ENCODE peak calls at places on chromosome 10, in nine cellular contexts. M is H54, L is RCC 7860, J is Calu3, E is mammary epithelial cell, H is heart left ventricle, U is retinal pigment epithelial cell, F is fibroblast of mammary gland, N is heart right ventricle. X is an unnamed sample.

GRCh38 chr10:71244638-71245419 is 32.5 kb downstream of the UNC5B start:
- DNase-seq in E (no peak), M (no peak), N (peak), L (no peak), H (peak), U (no peak), J (no peak), F (peak), X (peak)

GRCh38 chr10:131860806-131861440 is 39.9 kb upstream of the PPP2R2D start:
- DNase-seq in L (no peak), U (no peak), E (no peak), M (no peak), H (no peak), N (no peak), F (no peak), J (no peak), X (no peak)

GRCh38 chr10:130018253-130018652 is 54.2 kb upstream of the EBF3 start:
- DNase-seq in M (peak), J (no peak), N (no peak), F (peak), H (no peak), U (no peak), L (peak), E (no peak), X (no peak)

GRCh38 chr10:129491123-129491734 is 24.2 kb downstream of the MGMT start:
- DNase-seq in H (no peak), N (no peak), J (no peak), E (peak), F (peak), L (no peak), M (no peak), U (peak), X (no peak)

GRCh38 chr10:11602357-11602756 is 9.1 kb downstream of the USP6NL start:
- DNase-seq in N (no peak), L (no peak), U (no peak), F (no peak), H (no peak), E (no peak), J (no peak), M (no peak), X (no peak)

GRCh38 chr10:14244801-14245211 is 85.9 kb downstream of the FRMD4A start:
- DNase-seq in U (no peak), E (peak), F (peak), M (peak), J (no peak), H (no peak), L (peak), N (no peak), X (no peak)

GRCh38 chr10:76141376-76141775 is 710.0 kb downstream of the LRMDA start:
- DNase-seq in M (no peak), H (no peak), E (no peak), F (no peak), N (no peak), L (no peak), U (no peak), J (no peak), X (no peak)

GRCh38 chr10:124626759-124627380 is 117.3 kb downstream of the FAM53B start:
- DNase-seq in H (no peak), U (no peak), L (no peak), M (peak), F (no peak), J (peak), E (peak), N (no peak), X (no peak)

GRCh38 chr10:525565-526315 is 163.7 kb downstream of the DIP2C start:
- DNase-seq in H (no peak), M (peak), U (no peak), J (no peak), L (no peak), E (peak), N (no peak), F (peak), X (no peak)

GRCh38 chr10:46542567-46543323 is 13.7 kb downstream of the GPRIN2 start:
- DNase-seq in M (no peak), F (no peak), L (no peak), H (peak), U (no peak), E (no peak), J (peak), N (no peak), X (no peak)

GRCh38 chr10:125016123-125016522 is 74.2 kb downstream of the ZRANB1 start:
- DNase-seq in J (no peak), U (no peak), E (no peak), F (no peak), H (peak), L (no peak), N (no peak), M (no peak), X (no peak)

GRCh38 chr10:1049425-1049958 is 573 bp upstream of the IDI1 start:
- DNase-seq in E (no peak), L (no peak), U (no peak), J (no peak), M (no peak), F (no peak), N (no peak), H (no peak), X (no peak)

GRCh38 chr10:69048103-69048502 is 39.8 kb upstream of the SRGN start:
- DNase-seq in N (no peak), F (peak), E (no peak), H (no peak), J (no peak), U (no peak), M (no peak), L (no peak), X (no peak)

GRCh38 chr10:119358140-119358512 is 150.8 kb downstream of the GRK5 start:
- DNase-seq in H (no peak), E (no peak), U (no peak), N (no peak), J (no peak), F (no peak), L (no peak), M (no peak), X (no peak)

GRCh38 chr10:34638405-34639054 is 176.6 kb downstream of the PARD3 start:
- DNase-seq in J (peak), N (peak), M (peak), E (peak), L (peak), U (peak), H (peak), F (peak), X (peak)

GRCh38 chr10:133441780-133442179 is 12.0 kb upstream of the SCART1 start:
- DNase-seq in J (no peak), U (no peak), N (no peak), M (no peak), H (peak), E (no peak), F (no peak), L (no peak), X (no peak)

GRCh38 chr10:84310470-84310869 is 17.9 kb upstream of the CCSER2 start:
- DNase-seq in L (peak), H (no peak), U (no peak), M (no peak), N (no peak), F (peak), J (no peak), E (no peak), X (no peak)

GRCh38 chr10:124349231-124349992 is 69.3 kb downstream of the OAT start:
- DNase-seq in J (no peak), L (no peak), E (no peak), U (no peak), H (no peak), M (no peak), F (no peak), N (no peak), X (no peak)

GRCh38 chr10:83212632-83213349 is 926.5 kb upstream of the GHITM start:
- DNase-seq in E (peak), J (no peak), U (no peak), M (no peak), L (no peak), H (no peak), N (no peak), F (peak), X (no peak)

GRCh38 chr10:112565434-112566053 is 118.5 kb downstream of the VTI1A start:
- DNase-seq in H (no peak), N (no peak), U (no peak), E (peak), J (peak), M (peak), F (peak), L (peak), X (no peak)

GRCh38 chr10:107144490-107144889 is 20.0 kb downstream of the SORCS1 start:
- DNase-seq in M (no peak), E (no peak), N (no peak), J (no peak), L (no peak), H (no peak), F (no peak), U (no peak), X (no peak)

GRCh38 chr10:101032637-101033201 is 1.7 kb downstream of the SFXN3 start:
- DNase-seq in N (peak), L (peak), J (peak), F (peak), M (peak), U (no peak), E (peak), H (peak), X (no peak)

GRCh38 chr10:117241541-117242462 is 888 bp downstream of the SLC18A2 start:
- DNase-seq in J (no peak), M (no peak), E (peak), H (no peak), N (no peak), U (no peak), L (no peak), F (no peak), X (no peak)

GRCh38 chr10:100621360-100622205 is 85.8 kb downstream of the HIF1AN start:
- DNase-seq in E (no peak), U (no peak), L (no peak), F (peak), N (no peak), M (no peak), J (no peak), H (no peak), X (no peak)

GRCh38 chr10:71589617-71590551 is 129.7 kb downstream of the C10orf105 start:
- DNase-seq in J (no peak), N (no peak), F (no peak), E (no peak), M (no peak), L (no peak), H (no peak), U (no peak), X (no peak)

X was measured in osteocyte.